ENCODE peak calls at places on chromosomes 11 and 22, in nine cellular contexts. X, Q, T, D, G, H, N, P and C are unnamed samples.

GRCh38 chr11:90241414-90241813 is 18.6 kb upstream of the CHORDC1 start:
- DNase-seq in X (no peak), Q (no peak), T (no peak), D (no peak), G (no peak), H (no peak), N (no peak), P (no peak), C (no peak)

GRCh38 chr11:133896642-133897330 is 51.5 kb upstream of the SPATA19 start:
- DNase-seq in X (no peak), Q (no peak), T (no peak), D (no peak), G (no peak), H (no peak), N (no peak), P (no peak), C (no peak)

GRCh38 chr11:61052182-61052972 is 49.9 kb upstream of the CD5 start:
- DNase-seq in X (no peak), Q (no peak), T (no peak), D (no peak), G (no peak), H (no peak), N (no peak), P (no peak), C (no peak)

GRCh38 chr22:32717337-32718240 is 83.9 kb upstream of the TIMP3 start:
- DNase-seq in X (no peak), Q (peak; percentile 33), T (no peak), D (peak; percentile 32), G (no peak), H (no peak), N (no peak), P (no peak), C (no peak)

GRCh38 chr22:23709107-23709506 is 18.3 kb downstream of the RGL4 start:
- DNase-seq in X (no peak), Q (no peak), T (no peak), D (no peak), G (no peak), H (no peak), N (no peak), P (peak; percentile 10), C (no peak)

GRCh38 chr11:134543144-134544044 is 131.4 kb upstream of the B3GAT1 start:
- DNase-seq in X (no peak), Q (no peak), T (no peak), D (no peak), G (peak; percentile 25), H (no peak), N (no peak), P (no peak), C (no peak)

GRCh38 chr11:124240621-124241397 is at the start of gene OR8G1:
- DNase-seq in X (no peak), Q (no peak), T (no peak), D (no peak), G (no peak), H (no peak), N (no peak), P (no peak), C (no peak)

GRCh38 chr11:47248304-47248663 is 330 bp downstream of the ACP2 start:
- DNase-seq in X (no peak), Q (no peak), T (no peak), D (no peak), G (no peak), H (no peak), N (no peak), P (no peak), C (no peak)

GRCh38 chr11:64164392-64165312 is 1.3 kb downstream of the MACROD1 start:
- DNase-seq in X (peak; percentile 61), Q (peak; percentile 65), T (no peak), D (no peak), G (no peak), H (no peak), N (peak; percentile 95), P (no peak), C (no peak)

GRCh38 chr11:120306519-120307242 is 18.4 kb upstream of the TLCD5 start:
- DNase-seq in X (peak; percentile 98), Q (no peak), T (no peak), D (peak; percentile 85), G (no peak), H (peak; percentile 31), N (peak; percentile 7), P (peak; percentile 85), C (no peak)

GRCh38 chr11:44976576-44976975 is 25.9 kb upstream of the TP53I11 start:
- DNase-seq in X (no peak), Q (no peak), T (no peak), D (no peak), G (no peak), H (no peak), N (no peak), P (no peak), C (no peak)

GRCh38 chr11:44978961-44979331 is 28.3 kb upstream of the TP53I11 start:
- DNase-seq in X (peak; percentile 97), Q (no peak), T (no peak), D (no peak), G (peak; percentile 71), H (peak; percentile 63), N (no peak), P (no peak), C (no peak)

GRCh38 chr11:44977493-44977984 is 26.9 kb upstream of the TP53I11 start:
- DNase-seq in X (peak; percentile 9), Q (no peak), T (no peak), D (peak; percentile 74), G (no peak), H (peak; percentile 34), N (no peak), P (no peak), C (peak; percentile 33)

GRCh38 chr11:44979536-44980399 is 29.1 kb upstream of the TP53I11 start:
- DNase-seq in X (peak; percentile 92), Q (no peak), T (peak; percentile 77), D (no peak), G (peak; percentile 80), H (peak; percentile 75), N (no peak), P (no peak), C (no peak)

DNA sequence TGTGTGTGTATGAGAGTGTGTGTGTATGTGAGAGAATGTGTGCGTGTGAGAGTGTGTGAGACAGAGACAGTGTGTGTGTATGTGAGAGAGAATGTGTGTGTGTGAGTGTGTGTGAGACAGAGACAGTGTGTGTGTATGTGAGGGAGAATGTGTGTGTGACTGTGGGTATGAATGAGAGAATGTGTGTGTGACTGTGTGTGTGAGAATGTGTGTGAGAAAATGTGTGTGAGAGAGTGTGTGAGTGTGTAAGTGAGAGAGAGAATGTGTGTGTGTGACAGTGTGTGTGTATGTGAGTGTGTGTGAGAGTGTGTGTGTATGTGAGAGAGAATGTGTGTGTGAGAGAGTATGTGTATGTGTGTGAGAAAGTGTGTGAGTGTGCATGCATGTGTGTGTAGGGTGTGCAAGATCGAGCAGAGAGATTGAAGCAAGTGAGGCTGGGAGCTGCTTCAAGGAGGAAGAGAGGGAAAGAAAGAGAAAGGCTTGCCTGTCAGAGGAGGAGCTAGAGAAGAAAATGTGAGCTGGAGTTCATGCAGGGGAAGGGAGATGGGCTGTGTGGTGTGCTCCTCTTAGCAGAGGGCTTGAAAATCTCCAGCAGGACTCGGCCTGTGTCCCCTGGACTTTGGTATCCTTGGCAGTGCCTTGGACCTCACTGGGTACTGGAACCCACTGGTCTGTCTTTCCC is 27.7 kb upstream of the TP53I11 start:
- DNase-seq in X (no peak), Q (no peak), T (no peak), D (peak; percentile 44), G (no peak), H (no peak), N (no peak), P (no peak), C (no peak)
- H3K4me3 ChIP-seq in X (no peak overlapping the region), Q (no peak overlapping the region), T (no peak overlapping the region), D (no peak overlapping the region), G (no peak overlapping the region), H (no peak overlapping the region), N (no peak overlapping the region), P (no peak overlapping the region), C (no peak overlapping the region)

GRCh38 chr11:70077411-70078094 is 564 bp upstream of the ANO1 start:
- DNase-seq in X (peak; percentile 71), Q (no peak), T (no peak), D (no peak), G (no peak), H (no peak), N (no peak), P (no peak), C (no peak)
- H3K4me3 ChIP-seq in X (peak overlapping the region; percentile 65), Q (peak overlapping the region; percentile 61), T (peak overlapping the region; percentile 17), D (no peak overlapping the region), G (no peak overlapping the region), H (peak overlapping the region; percentile 38), N (no peak overlapping the region), P (no peak overlapping the region), C (no peak overlapping the region)

GRCh38 chr11:130781906-130782305 is 134.4 kb downstream of the SNX19 start:
- DNase-seq in X (peak; percentile 94), Q (no peak), T (no peak), D (no peak), G (no peak), H (peak; percentile 9), N (no peak), P (peak; percentile 55), C (no peak)
- H3K4me3 ChIP-seq in X (no peak overlapping the region), Q (no peak overlapping the region), T (no peak overlapping the region), D (no peak overlapping the region), G (no peak overlapping the region), H (no peak overlapping the region), N (no peak overlapping the region), P (no peak overlapping the region), C (no peak overlapping the region)

GRCh38 chr22:37356922-37357321 is 70.4 kb downstream of the ELFN2 start:
- DNase-seq in X (peak; percentile 0), Q (no peak), T (no peak), D (no peak), G (no peak), H (no peak), N (no peak), P (no peak), C (no peak)
- H3K4me3 ChIP-seq in X (no peak overlapping the region), Q (no peak overlapping the region), T (no peak overlapping the region), D (no peak overlapping the region), G (no peak overlapping the region), H (no peak overlapping the region), N (no peak overlapping the region), P (no peak overlapping the region), C (no peak overlapping the region)

GRCh38 chr11:67438121-67438902 is 830 bp upstream of the PTPRCAP start:
- DNase-seq in X (no peak), Q (no peak), T (peak; percentile 56), D (no peak), G (no peak), H (no peak), N (no peak), P (no peak), C (peak; percentile 49)
- H3K4me3 ChIP-seq in X (no peak overlapping the region), Q (no peak overlapping the region), T (peak overlapping the region; percentile 12), D (no peak overlapping the region), G (no peak overlapping the region), H (no peak overlapping the region), N (no peak overlapping the region), P (no peak overlapping the region), C (peak overlapping the region; percentile 93)

GRCh38 chr11:127789887-127790286 is 789.3 kb upstream of the KIRREL3 start:
- DNase-seq in X (peak; percentile 33), Q (no peak), T (no peak), D (no peak), G (no peak), H (no peak), N (peak; percentile 8), P (no peak), C (peak; percentile 10)
- H3K4me3 ChIP-seq in X (no peak overlapping the region), Q (no peak overlapping the region), T (no peak overlapping the region), D (no peak overlapping the region), G (no peak overlapping the region), H (no peak overlapping the region), N (no peak overlapping the region), P (no peak overlapping the region), C (no peak overlapping the region)

GRCh38 chr11:117979481-117980211 is 6.5 kb upstream of the IL10RA start:
- DNase-seq in X (no peak), Q (no peak), T (no peak), D (no peak), G (peak; percentile 28), H (no peak), N (no peak), P (no peak), C (no peak)
- H3K4me3 ChIP-seq in X (no peak overlapping the region), Q (no peak overlapping the region), T (no peak overlapping the region), D (no peak overlapping the region), G (no peak overlapping the region), H (no peak overlapping the region), N (no peak overlapping the region), P (no peak overlapping the region), C (no peak overlapping the region)